ENCODE peak calls at places on chromosomes 6 and 20, in nine cellular contexts. Q is cardiac muscle cell, I is fibroblast of lung, K is hepatocyte, U is heart right ventricle, C is mucosa of descending colon, A is HCT116, T is A673, R is astrocyte. O is an unnamed sample. For H3K4me1, the result is how much of the 10 kb centered on the place peaks cover.

GRCh38 chr20:61320617-61321200 is 68.6 kb downstream of the CDH4 start:
- DNase-seq in Q (no peak), I (no peak), K (no peak), U (no peak), C (no peak), A (no peak), T (no peak), R (no peak), O (no peak)

GRCh38 chr6:143058987-143059386 is 1.7 kb upstream of the AIG1 start:
- DNase-seq in Q (no peak), I (peak), K (no peak), U (no peak), C (no peak), A (no peak), T (peak), R (peak), O (no peak)

GRCh38 chr20:63855363-63856110 is 5.8 kb upstream of the ABHD16B start:
- DNase-seq in Q (no peak), I (no peak), K (no peak), U (no peak), C (no peak), A (no peak), T (no peak), R (no peak), O (no peak)

GRCh38 chr6:68502946-68503345 is 132.1 kb upstream of the ADGRB3 start:
- DNase-seq in Q (no peak), I (no peak), K (no peak), U (no peak), C (no peak), A (no peak), T (no peak), R (no peak), O (no peak)

GRCh38 chr20:56460459-56460858 is 8.0 kb upstream of the RTF2 start:
- DNase-seq in Q (no peak), I (no peak), K (no peak), U (no peak), C (no peak), A (no peak), T (no peak), R (no peak), O (no peak)

GRCh38 chr20:45407783-45408645 is at the start of gene DBNDD2:
- DNase-seq in Q (no peak), I (no peak), K (no peak), U (peak), C (peak), A (no peak), T (no peak), R (no peak), O (no peak)

GRCh38 chr20:44736170-44737021 is 9.3 kb upstream of the KCNK15 start:
- DNase-seq in Q (peak), I (peak), K (peak), U (peak), C (peak), A (peak), T (peak), R (peak), O (peak)

GRCh38 chr6:33095681-33096080 is 19.9 kb downstream of the HLA-DPB1 start:
- DNase-seq in Q (no peak), I (no peak), K (no peak), U (no peak), C (no peak), A (no peak), T (no peak), R (no peak), O (no peak)

GRCh38 chr6:140956567-140957306 is 1176.0 kb upstream of the GJE1 start:
- DNase-seq in Q (no peak), I (peak), K (no peak), U (no peak), C (no peak), A (no peak), T (peak), R (no peak), O (no peak)

GRCh38 chr20:2006452-2007381 is 12.9 kb upstream of the PDYN start:
- DNase-seq in Q (peak), I (peak), K (peak), U (peak), C (peak), A (peak), T (peak), R (peak), O (no peak)

GRCh38 chr6:170098428-170099170 is 192.3 kb downstream of the DLL1 start:
- DNase-seq in Q (no peak), I (no peak), K (no peak), U (peak), C (no peak), A (no peak), T (no peak), R (no peak), O (no peak)

GRCh38 chr6:82246802-82247633 is 526 bp downstream of the IBTK start:
- DNase-seq in Q (peak), I (peak), K (peak), U (peak), C (peak), A (peak), T (peak), R (peak), O (peak)

GRCh38 chr6:89258912-89259311 is 41.8 kb upstream of the GABRR1 start:
- DNase-seq in Q (no peak), I (no peak), K (no peak), U (no peak), C (no peak), A (no peak), T (no peak), R (no peak), O (no peak)

GRCh38 chr6:155524249-155524651 is 68.6 kb upstream of the NOX3 start:
- DNase-seq in Q (peak), I (peak), K (no peak), U (no peak), C (no peak), A (no peak), T (peak), R (peak), O (no peak)

GRCh38 chr6:126093108-126093507 is 106.8 kb downstream of the TRMT11 start:
- DNase-seq in Q (no peak), I (no peak), K (no peak), U (no peak), C (no peak), A (no peak), T (no peak), R (no peak), O (no peak)

GRCh38 chr6:126091507-126091906 is 105.2 kb downstream of the TRMT11 start:
- DNase-seq in Q (no peak), I (peak), K (no peak), U (no peak), C (no peak), A (no peak), T (peak), R (no peak), O (peak)

GRCh38 chr6:126083875-126084274 is 97.5 kb downstream of the TRMT11 start:
- DNase-seq in Q (no peak), I (no peak), K (no peak), U (no peak), C (no peak), A (no peak), T (no peak), R (no peak), O (no peak)

GRCh38 chr6:126086560-126086959 is 100.2 kb downstream of the TRMT11 start:
- DNase-seq in Q (no peak), I (no peak), K (no peak), U (no peak), C (no peak), A (no peak), T (no peak), R (no peak), O (no peak)

GRCh38 chr6:126087456-126087855 is 101.1 kb downstream of the TRMT11 start:
- DNase-seq in Q (no peak), I (no peak), K (no peak), U (no peak), C (no peak), A (no peak), T (no peak), R (no peak), O (no peak)
- H3K4me1 ChIP-seq in Q (under half), I (under half), K (under half), U (under half), C (under half), A (under half), T (under half), R (under half), O (under half)

GRCh38 chr20:14193885-14194284 is 143.5 kb downstream of the FLRT3 start:
- DNase-seq in Q (no peak), I (no peak), K (no peak), U (no peak), C (no peak), A (no peak), T (peak), R (no peak), O (no peak)
- TF ChIP-seq CTCF in Q (no peak), I (peak), K (no peak), U (no peak), C (no peak), A (peak), T (no peak), R (no peak), O (no peak)

GRCh38 chr6:157159339-157159738 is 164.0 kb downstream of the TMEM242 start:
- DNase-seq in Q (no peak), I (no peak), K (no peak), U (no peak), C (no peak), A (no peak), T (no peak), R (no peak), O (no peak)
- H3K4me1 ChIP-seq in Q (under half), I (under half), K (under half), U (under half), C (under half), A (under half), T (under half), R (under half), O (under half)

GRCh38 chr6:31422587-31422986 is 19.2 kb downstream of the MICA start:
- DNase-seq in Q (no peak), I (no peak), K (no peak), U (no peak), C (no peak), A (no peak), T (no peak), R (no peak), O (no peak)
- TF ChIP-seq CTCF in Q (no peak), I (no peak), K (no peak), U (no peak), C (no peak), A (no peak), T (no peak), R (no peak), O (no peak)

GRCh38 chr20:48703511-48704219 is 124.1 kb downstream of the PREX1 start:
- DNase-seq in Q (no peak), I (no peak), K (no peak), U (no peak), C (no peak), A (no peak), T (no peak), R (no peak), O (no peak)
- H3K4me1 ChIP-seq in Q (under half), I (under half), K (under half), U (half or more), C (under half), A (under half), T (under half), R (under half), O (under half)

DNA sequence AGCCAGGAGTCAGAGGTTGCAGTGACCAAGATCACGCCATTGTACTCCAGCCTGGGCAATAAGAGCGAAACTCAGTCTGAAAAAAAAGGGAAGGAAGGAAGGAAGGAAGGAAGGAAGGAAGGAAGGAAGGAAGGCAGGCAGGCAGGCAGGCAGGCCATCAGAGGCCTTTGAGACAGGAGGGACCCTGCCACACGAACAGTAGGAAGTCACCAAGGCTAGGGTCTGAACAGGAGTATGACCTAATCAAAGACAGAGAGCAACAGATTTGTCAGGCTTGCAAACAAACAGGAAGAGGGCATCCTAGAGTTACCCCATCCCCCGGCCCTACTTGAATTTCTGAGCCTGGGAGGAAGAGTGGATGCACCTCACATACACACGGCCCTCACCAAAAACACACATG is 67.1 kb downstream of the FGD2 start:
- DNase-seq in Q (no peak), I (no peak), K (no peak), U (no peak), C (no peak), A (no peak), T (no peak), R (no peak), O (no peak)
- TF ChIP-seq CTCF in Q (no peak), I (no peak), K (no peak), U (no peak), C (no peak), A (no peak), T (no peak), R (no peak), O (no peak)

GRCh38 chr20:53897884-53898557 is 172.4 kb downstream of the BCAS1 start:
- DNase-seq in Q (no peak), I (no peak), K (no peak), U (peak), C (no peak), A (no peak), T (no peak), R (no peak), O (no peak)

GRCh38 chr20:53895385-53895755 is 175.0 kb downstream of the BCAS1 start:
- DNase-seq in Q (no peak), I (no peak), K (no peak), U (no peak), C (no peak), A (no peak), T (no peak), R (no peak), O (no peak)

GRCh38 chr20:53896647-53897046 is 173.7 kb downstream of the BCAS1 start:
- DNase-seq in Q (no peak), I (no peak), K (no peak), U (no peak), C (no peak), A (no peak), T (no peak), R (no peak), O (no peak)

GRCh38 chr20:53894707-53895384 is 175.5 kb downstream of the BCAS1 start:
- DNase-seq in Q (no peak), I (no peak), K (no peak), U (no peak), C (no peak), A (no peak), T (no peak), R (no peak), O (no peak)

DNA sequence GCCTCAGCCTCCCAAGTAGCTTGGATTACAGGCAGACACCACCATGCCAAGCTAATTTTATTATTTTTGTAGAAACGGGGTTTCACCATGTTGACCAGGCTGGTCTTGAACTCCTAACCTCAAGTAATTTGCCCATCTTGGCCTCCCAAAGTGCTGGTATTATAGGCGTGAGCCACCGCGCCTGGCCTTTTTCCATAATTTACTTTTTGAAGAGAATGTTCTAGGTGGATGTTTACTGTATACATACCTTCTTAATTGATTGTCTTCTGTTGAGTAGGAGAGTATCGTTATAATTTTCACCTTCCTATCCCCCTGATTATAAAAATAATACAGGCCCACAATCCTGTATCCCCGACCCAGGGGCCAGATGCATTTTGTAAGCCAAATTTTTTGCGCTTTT is 174.4 kb downstream of the BCAS1 start:
- DNase-seq in Q (no peak), I (no peak), K (no peak), U (no peak), C (no peak), A (no peak), T (no peak), R (no peak), O (no peak)
- H3K4me1 ChIP-seq in Q (under half), I (under half), K (under half), U (under half), C (under half), A (under half), T (under half), R (under half), O (under half)

GRCh38 chr20:57464642-57465211 is 60.2 kb downstream of the CTCFL start:
- DNase-seq in Q (peak), I (no peak), K (peak), U (no peak), C (no peak), A (peak), T (peak), R (no peak), O (peak)
- TF ChIP-seq CTCF in Q (peak), I (peak), K (no peak), U (no peak), C (no peak), A (peak), T (peak), R (no peak), O (peak)

O was measured in Caco-2.